ENCODE peak calls at places on chromosomes 13 and 19, in six cellular contexts. W is foreskin keratinocyte, U is HEK293T, C is MCF 10A, E is EL, M is anterior cingulate cortex. O is an unnamed sample.

GRCh38 chr19:42051166-42052115 is 18.6 kb downstream of the GRIK5 start:
- DNase-seq in E (peak), W (peak), M (no peak), U (no peak), C (peak), O (peak)

GRCh38 chr19:17332677-17333581 is 1.7 kb downstream of the ANO8 start:
- DNase-seq in W (peak), C (peak), U (peak), E (peak), M (peak), O (peak)

GRCh38 chr19:51382004-51382403 is 5.8 kb downstream of the LIM2 start:
- DNase-seq in W (no peak), C (no peak), U (no peak), E (no peak), M (no peak), O (no peak)

GRCh38 chr19:13579388-13580060 is 73.2 kb upstream of the CACNA1A start:
- DNase-seq in C (no peak), W (no peak), E (peak), U (no peak), M (no peak), O (no peak)

GRCh38 chr13:112907916-112908315 is 61.1 kb upstream of the MCF2L start:
- DNase-seq in W (no peak), U (no peak), M (no peak), E (no peak), C (no peak), O (no peak)

GRCh38 chr19:34336781-34337271 is 28.2 kb upstream of the GPI start:
- DNase-seq in W (no peak), U (peak), E (peak), C (peak), M (no peak), O (peak)

GRCh38 chr19:12723643-12724426 is at the start of gene TNPO2:
- DNase-seq in W (peak), U (peak), C (peak), M (no peak), E (peak), O (peak)

GRCh38 chr19:47096721-47097120 is 16.9 kb downstream of the ZC3H4 start:
- DNase-seq in W (no peak), M (no peak), E (no peak), U (no peak), C (no peak), O (no peak)

GRCh38 chr19:18119243-18120105 is 21.9 kb downstream of the MAST3 start:
- DNase-seq in E (no peak), C (no peak), U (no peak), M (peak), W (no peak), O (peak)